ENCODE peak calls at places on chromosomes 1 and 21, in eight cellular contexts. F is pancreas, I is body of pancreas, Q is choroid plexus epithelial cell, C is epithelial cell of proximal tubule, V is tibial artery, O is fibroblast of the aortic adventitia, B is epithelial cell of esophagus. H is an unnamed sample.

GRCh38 chr21:41833138-41834115 is 45.7 kb downstream of the PRDM15 start:
- DNase-seq in F (no peak), I (no peak), Q (no peak), C (no peak), V (no peak), O (no peak), B (no peak), H (no peak)

GRCh38 chr1:12009318-12010001 is 9.8 kb upstream of the MIIP start:
- DNase-seq in F (no peak), I (no peak), Q (no peak), C (no peak), V (no peak), O (no peak), B (no peak), H (no peak)

GRCh38 chr1:63593887-63594617 is 841 bp downstream of the PGM1 start:
- DNase-seq in F (peak; percentile 79), I (peak; percentile 89), Q (peak; percentile 63), C (no peak), V (peak; percentile 83), O (peak; percentile 30), B (peak; percentile 87), H (peak; percentile 62)

GRCh38 chr1:89518116-89518780 is 6.4 kb upstream of the LRRC8B start:
- DNase-seq in F (no peak), I (peak; percentile 22), Q (peak; percentile 74), C (no peak), V (no peak), O (no peak), B (no peak), H (peak; percentile 67)

GRCh38 chr1:234638832-234639799 is 29.1 kb upstream of the IRF2BP2 start:
- DNase-seq in F (peak; percentile 50), I (peak; percentile 65), Q (no peak), C (peak; percentile 82), V (no peak), O (no peak), B (peak; percentile 42), H (peak; percentile 65)

GRCh38 chr1:95058974-95059373 is 13.8 kb downstream of the ALG14 start:
- DNase-seq in F (no peak), I (no peak), Q (no peak), C (no peak), V (no peak), O (peak; percentile 21), B (no peak), H (no peak)

GRCh38 chr1:170707959-170708666 is 44.2 kb downstream of the PRRX1 start:
- DNase-seq in F (no peak), I (no peak), Q (peak; percentile 90), C (peak; percentile 74), V (no peak), O (peak; percentile 97), B (peak; percentile 97), H (peak; percentile 98)

GRCh38 chr1:87787551-87787950 is 458.9 kb downstream of the LMO4 start:
- DNase-seq in F (no peak), I (no peak), Q (peak; percentile 73), C (peak; percentile 74), V (no peak), O (no peak), B (peak; percentile 48), H (no peak)

GRCh38 chr1:48190893-48191292 is 31.6 kb upstream of the SLC5A9 start:
- DNase-seq in F (no peak), I (no peak), Q (no peak), C (no peak), V (no peak), O (no peak), B (peak; percentile 24), H (no peak)

GRCh38 chr1:178232949-178233348 is 139.0 kb downstream of the RASAL2 start:
- DNase-seq in F (no peak), I (no peak), Q (peak; percentile 70), C (no peak), V (no peak), O (peak; percentile 39), B (peak; percentile 50), H (peak; percentile 85)

GRCh38 chr1:160092366-160093068 is 5.9 kb downstream of the IGSF8 start:
- DNase-seq in F (no peak), I (no peak), Q (no peak), C (no peak), V (no peak), O (no peak), B (no peak), H (no peak)

GRCh38 chr1:231072054-231072453 is 32.0 kb upstream of the FAM89A start:
- DNase-seq in F (no peak), I (no peak), Q (no peak), C (no peak), V (no peak), O (no peak), B (no peak), H (no peak)

GRCh38 chr1:230791986-230792564 is 44.9 kb downstream of the CAPN9 start:
- DNase-seq in F (no peak), I (no peak), Q (no peak), C (no peak), V (no peak), O (no peak), B (no peak), H (no peak)

GRCh38 chr1:167634435-167634834 is 4.4 kb downstream of the RCSD1 start:
- DNase-seq in F (no peak), I (no peak), Q (no peak), C (no peak), V (no peak), O (no peak), B (peak; percentile 37), H (no peak)

GRCh38 chr1:167633258-167633944 is 3.4 kb downstream of the RCSD1 start:
- DNase-seq in F (no peak), I (no peak), Q (no peak), C (no peak), V (no peak), O (no peak), B (no peak), H (no peak)

GRCh38 chr1:167635941-167636340 is 5.9 kb downstream of the RCSD1 start:
- DNase-seq in F (no peak), I (no peak), Q (no peak), C (no peak), V (no peak), O (no peak), B (no peak), H (no peak)

GRCh38 chr1:167638064-167638463 is 8.0 kb downstream of the RCSD1 start:
- DNase-seq in F (no peak), I (no peak), Q (no peak), C (no peak), V (no peak), O (no peak), B (no peak), H (no peak)

DNA sequence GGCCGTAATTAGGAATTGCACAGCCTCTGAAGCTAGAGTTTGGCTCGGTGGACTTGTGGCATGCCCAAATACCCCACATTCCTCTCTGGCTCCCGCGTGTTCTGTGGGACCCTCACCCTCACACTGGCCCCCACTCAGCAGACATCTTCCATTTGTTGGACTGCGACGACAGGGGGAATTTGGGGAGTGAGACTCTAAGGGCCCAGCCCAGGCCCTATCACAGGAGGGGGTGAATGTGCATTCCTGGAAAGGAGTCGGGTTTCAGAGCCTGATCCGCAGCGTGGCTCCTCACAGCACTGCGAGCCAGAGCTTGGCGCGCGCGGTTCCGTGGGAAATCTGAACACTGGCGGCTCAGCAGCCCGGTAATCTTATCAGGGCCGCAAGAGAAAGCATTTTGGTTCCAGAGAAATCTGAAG is 5.2 kb downstream of the RCSD1 start:
- DNase-seq in F (peak; percentile 9), I (no peak), Q (peak; percentile 84), C (no peak), V (no peak), O (peak; percentile 41), B (no peak), H (peak; percentile 25)
- H3K4me3 ChIP-seq in F (no peak overlapping the region), I (no peak overlapping the region), Q (no peak overlapping the region), C (no peak overlapping the region), V (no peak overlapping the region), O (no peak overlapping the region), B (no peak overlapping the region), H (no peak overlapping the region)

DNA sequence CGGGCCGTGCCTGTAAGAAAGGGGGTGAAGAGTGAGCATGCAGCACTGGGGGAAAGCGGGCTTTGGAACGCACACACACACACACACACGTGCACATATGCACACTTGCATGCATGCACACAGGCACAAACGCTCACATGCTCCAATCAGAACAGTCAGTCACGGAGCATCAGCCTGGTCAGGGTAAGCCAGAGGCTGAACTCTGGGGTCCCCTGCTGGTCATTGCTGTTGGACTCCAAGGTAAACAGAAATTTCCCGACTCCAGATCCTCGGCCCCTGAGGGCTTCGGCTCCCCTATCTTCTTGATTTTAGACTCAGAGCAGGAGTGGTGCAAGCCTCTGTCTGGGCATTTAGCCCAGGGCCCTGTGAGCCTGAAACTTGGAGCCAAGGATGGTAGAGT is 54.2 kb downstream of the SYT2 start:
- DNase-seq in F (no peak), I (no peak), Q (peak; percentile 34), C (no peak), V (no peak), O (no peak), B (no peak), H (no peak)
- TF ChIP-seq CTCF in F (no peak), I (no peak), Q (peak; percentile 56), C (peak; percentile 21), V (no peak), O (no peak), B (no peak), H (no peak)

GRCh38 chr21:16195476-16195875 is 465.7 kb downstream of the USP25 start:
- DNase-seq in F (no peak), I (no peak), Q (peak; percentile 88), C (peak; percentile 9), V (no peak), O (peak; percentile 85), B (peak; percentile 51), H (peak; percentile 44)

GRCh38 chr21:16195896-16196443 is 466.2 kb downstream of the USP25 start:
- DNase-seq in F (no peak), I (no peak), Q (peak; percentile 40), C (peak; percentile 16), V (no peak), O (peak; percentile 42), B (peak; percentile 15), H (no peak)

GRCh38 chr21:16196521-16197208 is 466.9 kb downstream of the USP25 start:
- DNase-seq in F (no peak), I (no peak), Q (peak; percentile 60), C (peak; percentile 35), V (no peak), O (peak; percentile 68), B (no peak), H (no peak)

GRCh38 chr21:16193758-16194606 is 464.2 kb downstream of the USP25 start:
- DNase-seq in F (no peak), I (peak; percentile 29), Q (peak; percentile 93), C (peak; percentile 64), V (peak; percentile 82), O (peak; percentile 88), B (peak; percentile 83), H (peak; percentile 80)

DNA sequence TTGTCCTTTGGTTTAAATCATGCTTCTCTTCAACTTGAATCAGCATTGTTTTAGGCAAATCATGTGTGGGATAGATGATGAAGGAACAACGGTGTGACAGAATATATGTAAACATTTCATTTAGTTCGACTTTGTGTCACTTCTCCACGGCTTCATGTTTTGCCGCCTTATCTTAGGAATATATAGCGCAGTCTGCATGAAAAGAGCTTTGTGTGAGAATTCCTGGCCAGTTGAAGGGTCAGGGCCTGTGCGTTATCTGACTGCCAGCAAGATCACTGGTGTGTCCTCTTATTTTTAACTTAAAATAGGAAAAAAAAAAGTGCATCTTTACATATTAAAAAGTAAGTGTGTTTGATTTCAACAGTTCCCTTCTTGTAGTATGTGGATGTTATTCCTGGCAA is 465.1 kb downstream of the USP25 start:
- DNase-seq in F (no peak), I (no peak), Q (peak; percentile 57), C (peak; percentile 25), V (no peak), O (peak; percentile 62), B (peak; percentile 23), H (peak; percentile 65)
- H3K4me3 ChIP-seq in F (peak overlapping the region; percentile 1), I (no peak overlapping the region), Q (peak overlapping the region; percentile 56), C (peak overlapping the region; percentile 53), V (peak overlapping the region; percentile 55), O (peak overlapping the region; percentile 59), B (peak overlapping the region; percentile 53), H (peak overlapping the region; percentile 61)

GRCh38 chr1:196372896-196373536 is 235.2 kb downstream of the KCNT2 start:
- DNase-seq in F (no peak), I (no peak), Q (peak; percentile 69), C (no peak), V (no peak), O (peak; percentile 60), B (peak; percentile 57), H (no peak)
- TF ChIP-seq CTCF in F (peak; percentile 46), I (peak; percentile 45), Q (peak; percentile 51), C (peak; percentile 45), V (peak; percentile 15), O (peak; percentile 61), B (peak; percentile 38), H (peak; percentile 27)

H was measured in foreskin fibroblast.